ENCODE peak calls at places on chromosomes 3 and 15, in seven cellular contexts. R, B, O, L, F, J and D are unnamed samples.

GRCh38 chr3:57112206-57112605 is 51.7 kb downstream of the SPATA12 start:
- DNase-seq in R (no peak), B (no peak), O (no peak), L (peak; percentile 19), F (no peak), J (no peak), D (peak; percentile 13)

GRCh38 chr15:92527197-92527596 is 128.4 kb downstream of the FAM174B start:
- DNase-seq in R (peak; percentile 23), B (no peak), O (no peak), L (no peak), F (no peak), J (peak; percentile 35), D (no peak)

GRCh38 chr3:46923559-46924350 is 46.2 kb downstream of the PTH1R start:
- DNase-seq in R (peak; percentile 30), B (no peak), O (no peak), L (peak; percentile 62), F (peak; percentile 57), J (no peak), D (peak; percentile 59)

GRCh38 chr15:44319385-44319784 is 30.9 kb downstream of the GOLM2 start:
- DNase-seq in R (no peak), B (no peak), O (no peak), L (peak; percentile 83), F (no peak), J (no peak), D (peak; percentile 34)

GRCh38 chr3:36496734-36497133 is 116.4 kb downstream of the STAC start:
- DNase-seq in R (peak; percentile 80), B (peak; percentile 88), O (no peak), L (no peak), F (no peak), J (no peak), D (no peak)

GRCh38 chr3:197891-198491 is 1.4 kb downstream of the CHL1 start:
- DNase-seq in R (no peak), B (no peak), O (no peak), L (peak; percentile 18), F (no peak), J (peak; percentile 13), D (no peak)

GRCh38 chr15:63474810-63475316 is 29.5 kb upstream of the USP3 start:
- DNase-seq in R (peak; percentile 25), B (no peak), O (no peak), L (peak; percentile 98), F (no peak), J (no peak), D (peak; percentile 41)

GRCh38 chr15:48925714-48926223 is 38.0 kb downstream of the SHC4 start:
- DNase-seq in R (peak; percentile 98), B (peak; percentile 94), O (no peak), L (no peak), F (no peak), J (no peak), D (peak; percentile 23)

GRCh38 chr3:4839278-4839677 is 140.0 kb upstream of the BHLHE40 start:
- DNase-seq in R (no peak), B (no peak), O (no peak), L (no peak), F (no peak), J (no peak), D (no peak)

GRCh38 chr15:27342991-27343390 is 372.0 kb downstream of the GABRG3 start:
- DNase-seq in R (no peak), B (no peak), O (no peak), L (no peak), F (no peak), J (no peak), D (no peak)

GRCh38 chr15:27336676-27337075 is 365.7 kb downstream of the GABRG3 start:
- DNase-seq in R (no peak), B (peak; percentile 61), O (no peak), L (no peak), F (no peak), J (no peak), D (no peak)

GRCh38 chr15:27341780-27342343 is 370.9 kb downstream of the GABRG3 start:
- DNase-seq in R (no peak), B (no peak), O (no peak), L (no peak), F (no peak), J (no peak), D (no peak)

GRCh38 chr15:27339138-27339537 is 368.2 kb downstream of the GABRG3 start:
- DNase-seq in R (no peak), B (no peak), O (no peak), L (no peak), F (no peak), J (no peak), D (no peak)
- TF ChIP-seq CTCF in R (no peak), B (no peak), O (no peak), L (no peak), F (no peak), J (no peak), D (no peak)

GRCh38 chr3:189049458-189050231 is 122.1 kb upstream of the TPRG1 start:
- DNase-seq in R (no peak), B (no peak), O (no peak), L (peak; percentile 12), F (no peak), J (no peak), D (peak; percentile 50)
- TF ChIP-seq CTCF in R (peak; percentile 21), B (no peak), O (no peak), L (peak; percentile 21), F (peak; percentile 20), J (no peak), D (no peak)

GRCh38 chr3:166013073-166013679 is 176.0 kb upstream of the BCHE start:
- DNase-seq in R (peak; percentile 50), B (peak; percentile 20), O (no peak), L (peak; percentile 33), F (peak; percentile 41), J (no peak), D (no peak)
- TF ChIP-seq CTCF in R (peak; percentile 42), B (no peak), O (no peak), L (peak; percentile 17), F (peak; percentile 70), J (peak; percentile 47), D (no peak)

GRCh38 chr3:107674371-107674770 is 151.6 kb downstream of the BBX start:
- DNase-seq in R (peak; percentile 83), B (peak; percentile 87), O (no peak), L (no peak), F (no peak), J (no peak), D (no peak)

GRCh38 chr3:107675233-107675900 is 152.6 kb downstream of the BBX start:
- DNase-seq in R (no peak), B (no peak), O (no peak), L (peak; percentile 15), F (no peak), J (no peak), D (no peak)

GRCh38 chr3:107679911-107680310 is 157.1 kb downstream of the BBX start:
- DNase-seq in R (no peak), B (peak; percentile 61), O (no peak), L (no peak), F (no peak), J (no peak), D (no peak)

GRCh38 chr3:107680698-107681097 is 157.9 kb downstream of the BBX start:
- DNase-seq in R (peak; percentile 41), B (peak; percentile 75), O (no peak), L (peak; percentile 8), F (no peak), J (no peak), D (no peak)

DNA sequence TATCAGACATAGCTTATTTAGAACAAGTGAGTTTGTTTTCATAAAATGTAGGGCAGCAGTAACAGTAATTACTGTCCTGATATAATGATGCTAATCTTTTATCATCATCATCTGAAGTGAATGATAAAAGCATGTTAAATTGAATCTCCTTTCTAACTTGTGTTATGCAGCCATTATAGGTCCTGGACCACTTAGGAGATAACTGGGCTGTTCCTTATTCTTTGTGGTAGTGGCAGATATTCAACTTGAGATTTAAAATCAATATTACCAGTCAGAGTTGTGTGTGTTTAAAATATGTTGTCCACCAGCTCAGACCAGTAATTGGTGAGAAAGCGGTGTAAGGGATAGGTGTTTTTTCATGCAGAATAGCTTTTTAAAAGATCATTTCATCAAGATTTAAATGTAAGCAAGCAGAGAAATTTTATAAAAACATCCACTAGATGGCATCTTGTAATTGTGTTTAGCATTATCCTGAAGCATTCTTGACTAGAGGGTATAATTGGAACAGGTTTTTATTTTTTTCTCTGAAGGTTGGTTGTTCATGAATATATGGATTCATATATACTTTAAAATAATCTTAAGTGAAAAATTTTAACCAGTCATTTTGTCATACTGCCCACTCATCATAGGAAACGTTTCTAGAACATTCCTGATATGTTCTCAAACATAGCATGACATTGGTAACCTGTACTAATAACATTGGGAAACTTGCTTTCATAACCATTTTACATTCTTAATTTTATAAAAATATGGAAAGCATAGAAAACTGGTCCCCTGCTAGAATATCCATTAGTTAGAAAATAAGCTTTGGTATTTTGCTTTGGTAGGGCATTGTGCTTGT is 153.9 kb downstream of the BBX start:
- DNase-seq in R (peak; percentile 43), B (no peak), O (no peak), L (peak; percentile 25), F (no peak), J (no peak), D (no peak)
- TF ChIP-seq CTCF in R (peak; percentile 45), B (peak; percentile 15), O (peak; percentile 61), L (peak; percentile 30), F (peak; percentile 60), J (peak; percentile 66), D (peak; percentile 64)

DNA sequence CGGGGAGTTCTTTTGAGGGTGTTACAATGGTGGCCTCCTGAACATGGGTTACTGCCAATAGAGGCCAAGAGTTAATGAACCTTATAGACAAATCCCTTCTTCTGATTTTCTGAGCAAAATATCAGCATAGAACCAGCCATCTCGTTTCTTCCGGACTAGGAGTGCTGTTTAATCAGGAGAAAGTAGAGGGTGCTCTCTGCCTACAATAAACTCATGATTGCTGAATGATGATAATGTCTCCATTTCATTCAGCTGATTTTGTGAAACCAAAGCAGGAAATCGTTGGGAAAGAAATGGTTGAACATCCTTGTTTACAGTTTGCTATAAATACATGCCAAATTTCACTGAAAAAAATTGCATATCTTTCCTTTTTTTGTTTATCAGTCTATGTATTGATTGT is 142.8 kb upstream of the PLSCR5 start:
- DNase-seq in R (peak; percentile 67), B (peak; percentile 21), O (no peak), L (no peak), F (no peak), J (no peak), D (no peak)
- TF ChIP-seq CTCF in R (peak; percentile 58), B (peak; percentile 51), O (peak; percentile 23), L (no peak), F (no peak), J (peak; percentile 58), D (no peak)

GRCh38 chr3:119792270-119792669 is 10.4 kb downstream of the NR1I2 start:
- DNase-seq in R (no peak), B (no peak), O (no peak), L (no peak), F (no peak), J (no peak), D (no peak)
- TF ChIP-seq CTCF in R (no peak), B (no peak), O (no peak), L (no peak), F (no peak), J (no peak), D (no peak)

GRCh38 chr3:139430467-139430866 is 41.0 kb upstream of the COPB2 start:
- DNase-seq in R (no peak), B (no peak), O (no peak), L (no peak), F (no peak), J (no peak), D (no peak)

GRCh38 chr3:139433089-139433488 is 43.2 kb downstream of the RBP2 start:
- DNase-seq in R (no peak), B (no peak), O (no peak), L (no peak), F (no peak), J (no peak), D (no peak)

GRCh38 chr3:139439278-139439677 is 37.0 kb downstream of the RBP2 start:
- DNase-seq in R (no peak), B (no peak), O (no peak), L (no peak), F (no peak), J (no peak), D (no peak)

GRCh38 chr3:139434764-139435291 is 41.5 kb downstream of the RBP2 start:
- DNase-seq in R (peak; percentile 64), B (no peak), O (no peak), L (no peak), F (no peak), J (no peak), D (no peak)
- TF ChIP-seq CTCF in R (no peak), B (no peak), O (no peak), L (no peak), F (no peak), J (no peak), D (no peak)